ENCODE peak calls at places on chromosomes 5 and 9, in five cellular contexts. One of them, this sample, is unnamed.

GRCh38 chr9:129383005-129383414 is 204.9 kb upstream of the IER5L start:
- DNase-seq in activated CD4-positive, alpha-beta T cell treated with anti-CD3 and anti-CD28 coated beads, Interleukin-2, amount 10 ng/mL, durations not matched to agents 7 days and 5 days: no peak
- DNase-seq in activated CD8-positive, alpha-beta memory T cell treated with anti-CD3 and anti-CD28 coated beads, Interleukin-2, amount 50 U/mL, for 48 hours: no peak
- DNase-seq in H4: no peak
- DNase-seq in effector CD8-positive, alpha-beta T cell: no peak
- DNase-seq in this sample: no peak

GRCh38 chr5:2686725-2687124 is 64.8 kb downstream of the IRX2 start:
- DNase-seq in effector CD8-positive, alpha-beta T cell: no peak
- DNase-seq in H4: no peak
- DNase-seq in activated CD4-positive, alpha-beta T cell treated with anti-CD3 and anti-CD28 coated beads, Interleukin-2, amount 10 ng/mL, durations not matched to agents 7 days and 5 days: no peak
- DNase-seq in activated CD8-positive, alpha-beta memory T cell treated with anti-CD3 and anti-CD28 coated beads, Interleukin-2, amount 50 U/mL, for 48 hours: no peak
- DNase-seq in this sample: no peak

GRCh38 chr9:126055386-126055785 is 271.2 kb upstream of the MVB12B start:
- DNase-seq in activated CD4-positive, alpha-beta T cell treated with anti-CD3 and anti-CD28 coated beads, Interleukin-2, amount 10 ng/mL, durations not matched to agents 7 days and 5 days: no peak
- DNase-seq in effector CD8-positive, alpha-beta T cell: no peak
- DNase-seq in H4: no peak
- DNase-seq in activated CD8-positive, alpha-beta memory T cell treated with anti-CD3 and anti-CD28 coated beads, Interleukin-2, amount 50 U/mL, for 48 hours: no peak
- DNase-seq in this sample: no peak

GRCh38 chr5:93874080-93874479 is 132.7 kb upstream of the POU5F2 start:
- DNase-seq in effector CD8-positive, alpha-beta T cell: no peak
- DNase-seq in H4: no peak
- DNase-seq in activated CD4-positive, alpha-beta T cell treated with anti-CD3 and anti-CD28 coated beads, Interleukin-2, amount 10 ng/mL, durations not matched to agents 7 days and 5 days: no peak
- DNase-seq in activated CD8-positive, alpha-beta memory T cell treated with anti-CD3 and anti-CD28 coated beads, Interleukin-2, amount 50 U/mL, for 48 hours: no peak
- DNase-seq in this sample: no peak

GRCh38 chr9:129703121-129703520 is 37.7 kb downstream of the PRRX2 start:
- DNase-seq in effector CD8-positive, alpha-beta T cell: no peak
- DNase-seq in activated CD4-positive, alpha-beta T cell treated with anti-CD3 and anti-CD28 coated beads, Interleukin-2, amount 10 ng/mL, durations not matched to agents 7 days and 5 days: no peak
- DNase-seq in H4: no peak
- DNase-seq in activated CD8-positive, alpha-beta memory T cell treated with anti-CD3 and anti-CD28 coated beads, Interleukin-2, amount 50 U/mL, for 48 hours: no peak
- DNase-seq in this sample: no peak

GRCh38 chr9:110141118-110141797 is 66.7 kb downstream of the C9orf152 start:
- DNase-seq in H4: no peak
- DNase-seq in activated CD8-positive, alpha-beta memory T cell treated with anti-CD3 and anti-CD28 coated beads, Interleukin-2, amount 50 U/mL, for 48 hours: no peak
- DNase-seq in effector CD8-positive, alpha-beta T cell: no peak
- DNase-seq in activated CD4-positive, alpha-beta T cell treated with anti-CD3 and anti-CD28 coated beads, Interleukin-2, amount 10 ng/mL, durations not matched to agents 7 days and 5 days: no peak
- DNase-seq in this sample: peak

GRCh38 chr5:633521-633955 is 21.4 kb downstream of the CEP72 start:
- DNase-seq in H4: no peak
- DNase-seq in activated CD4-positive, alpha-beta T cell treated with anti-CD3 and anti-CD28 coated beads, Interleukin-2, amount 10 ng/mL, durations not matched to agents 7 days and 5 days: no peak
- DNase-seq in activated CD8-positive, alpha-beta memory T cell treated with anti-CD3 and anti-CD28 coated beads, Interleukin-2, amount 50 U/mL, for 48 hours: no peak
- DNase-seq in effector CD8-positive, alpha-beta T cell: no peak
- DNase-seq in this sample: peak

GRCh38 chr5:43275391-43275790 is 37.8 kb downstream of the HMGCS1 start:
- DNase-seq in H4: no peak
- DNase-seq in activated CD8-positive, alpha-beta memory T cell treated with anti-CD3 and anti-CD28 coated beads, Interleukin-2, amount 50 U/mL, for 48 hours: no peak
- DNase-seq in effector CD8-positive, alpha-beta T cell: no peak
- DNase-seq in activated CD4-positive, alpha-beta T cell treated with anti-CD3 and anti-CD28 coated beads, Interleukin-2, amount 10 ng/mL, durations not matched to agents 7 days and 5 days: no peak
- DNase-seq in this sample: no peak

GRCh38 chr5:142611154-142611553 is 74.7 kb downstream of the FGF1 start:
- DNase-seq in effector CD8-positive, alpha-beta T cell: peak
- DNase-seq in activated CD8-positive, alpha-beta memory T cell treated with anti-CD3 and anti-CD28 coated beads, Interleukin-2, amount 50 U/mL, for 48 hours: peak
- DNase-seq in H4: peak
- DNase-seq in activated CD4-positive, alpha-beta T cell treated with anti-CD3 and anti-CD28 coated beads, Interleukin-2, amount 10 ng/mL, durations not matched to agents 7 days and 5 days: peak
- DNase-seq in this sample: peak

GRCh38 chr5:65034782-65035181 is 266.1 kb downstream of the CWC27 start:
- DNase-seq in activated CD8-positive, alpha-beta memory T cell treated with anti-CD3 and anti-CD28 coated beads, Interleukin-2, amount 50 U/mL, for 48 hours: no peak
- DNase-seq in activated CD4-positive, alpha-beta T cell treated with anti-CD3 and anti-CD28 coated beads, Interleukin-2, amount 10 ng/mL, durations not matched to agents 7 days and 5 days: no peak
- DNase-seq in H4: no peak
- DNase-seq in effector CD8-positive, alpha-beta T cell: no peak
- DNase-seq in this sample: no peak

GRCh38 chr9:71357346-71357745 is 235.9 kb upstream of the TRPM3 start:
- DNase-seq in activated CD8-positive, alpha-beta memory T cell treated with anti-CD3 and anti-CD28 coated beads, Interleukin-2, amount 50 U/mL, for 48 hours: no peak
- DNase-seq in effector CD8-positive, alpha-beta T cell: no peak
- DNase-seq in activated CD4-positive, alpha-beta T cell treated with anti-CD3 and anti-CD28 coated beads, Interleukin-2, amount 10 ng/mL, durations not matched to agents 7 days and 5 days: no peak
- DNase-seq in H4: no peak
- DNase-seq in this sample: no peak

GRCh38 chr5:113330533-113331200 is 104.1 kb downstream of the TSSK1B start:
- DNase-seq in activated CD8-positive, alpha-beta memory T cell treated with anti-CD3 and anti-CD28 coated beads, Interleukin-2, amount 50 U/mL, for 48 hours: no peak
- DNase-seq in effector CD8-positive, alpha-beta T cell: no peak
- DNase-seq in H4: peak
- DNase-seq in activated CD4-positive, alpha-beta T cell treated with anti-CD3 and anti-CD28 coated beads, Interleukin-2, amount 10 ng/mL, durations not matched to agents 7 days and 5 days: peak
- DNase-seq in this sample: peak

This sample was measured in H54.